ENCODE peak calls at places on chromosomes 6 and 20, in eight cellular contexts. U is left lung, C is IMR-90, S is AG04450, O is NB4, B is pancreas, H is cardiac fibroblast, K is upper lobe of right lung. P is an unnamed sample.

GRCh38 chr6:37004044-37004984 is 1.1 kb upstream of the FGD2 start:
- DNase-seq in U (no peak), C (no peak), S (no peak), O (peak; percentile 32), B (no peak), H (no peak), K (no peak), P (no peak)

GRCh38 chr6:157380458-157380778 is 572 bp upstream of the ZDHHC14 start:
- DNase-seq in U (no peak), C (no peak), S (no peak), O (no peak), B (no peak), H (no peak), K (no peak), P (no peak)

GRCh38 chr6:63757826-63758225 is 122.2 kb downstream of the PHF3 start:
- DNase-seq in U (no peak), C (no peak), S (no peak), O (no peak), B (no peak), H (no peak), K (no peak), P (no peak)

GRCh38 chr6:152117156-152118129 is 310.0 kb downstream of the ESR1 start:
- DNase-seq in U (no peak), C (no peak), S (no peak), O (no peak), B (no peak), H (no peak), K (no peak), P (no peak)

GRCh38 chr6:31558631-31559500 is 11.5 kb downstream of the NFKBIL1 start:
- DNase-seq in U (peak; percentile 68), C (no peak), S (no peak), O (peak; percentile 100), B (no peak), H (peak; percentile 58), K (peak; percentile 74), P (peak; percentile 44)

GRCh38 chr6:131038612-131039344 is 24.3 kb downstream of the EPB41L2 start:
- DNase-seq in U (no peak), C (peak; percentile 71), S (no peak), O (no peak), B (no peak), H (peak; percentile 71), K (no peak), P (peak; percentile 74)

GRCh38 chr20:51738877-51739447 is 29.2 kb downstream of the ATP9A start:
- DNase-seq in U (no peak), C (no peak), S (no peak), O (no peak), B (no peak), H (no peak), K (no peak), P (no peak)

GRCh38 chr6:132937466-132937906 is 123.1 kb downstream of the RPS12 start:
- DNase-seq in U (no peak), C (peak; percentile 44), S (no peak), O (peak; percentile 52), B (peak; percentile 67), H (peak; percentile 45), K (no peak), P (peak; percentile 63)

GRCh38 chr6:117317261-117317660 is 51.9 kb downstream of the VGLL2 start:
- DNase-seq in U (no peak), C (peak; percentile 6), S (no peak), O (peak; percentile 32), B (no peak), H (peak; percentile 30), K (no peak), P (peak; percentile 32)

GRCh38 chr20:32685541-32686529 is 12.1 kb upstream of the C20orf203 start:
- DNase-seq in U (peak; percentile 55), C (peak; percentile 93), S (peak; percentile 81), O (peak; percentile 98), B (no peak), H (peak; percentile 95), K (no peak), P (peak; percentile 94)

GRCh38 chr6:4889701-4890100 is 113.5 kb downstream of the CDYL start:
- DNase-seq in U (no peak), C (no peak), S (no peak), O (peak; percentile 99), B (no peak), H (no peak), K (no peak), P (no peak)

GRCh38 chr20:58841539-58842264 is 9.0 kb downstream of the GNAS-AS1 start:
- DNase-seq in U (no peak), C (no peak), S (no peak), O (no peak), B (no peak), H (peak; percentile 2), K (no peak), P (no peak)

GRCh38 chr6:155377061-155377460 is 62.8 kb upstream of the TFB1M start:
- DNase-seq in U (no peak), C (peak; percentile 96), S (peak; percentile 77), O (no peak), B (no peak), H (peak; percentile 94), K (no peak), P (peak; percentile 88)

GRCh38 chr20:34334654-34335407 is 28.2 kb upstream of the ITCH start:
- DNase-seq in U (no peak), C (no peak), S (no peak), O (no peak), B (no peak), H (no peak), K (no peak), P (no peak)

GRCh38 chr6:97712751-97713150 is 429.7 kb upstream of the MMS22L start:
- DNase-seq in U (no peak), C (no peak), S (no peak), O (no peak), B (no peak), H (no peak), K (no peak), P (no peak)

GRCh38 chr20:36591854-36592641 is 13.5 kb upstream of the RAB5IF start:
- DNase-seq in U (no peak), C (peak; percentile 51), S (no peak), O (no peak), B (no peak), H (no peak), K (no peak), P (peak; percentile 64)

GRCh38 chr20:5448449-5449118 is 131.8 kb upstream of the PROKR2 start:
- DNase-seq in U (no peak), C (peak; percentile 28), S (peak; percentile 2), O (peak; percentile 55), B (no peak), H (peak; percentile 62), K (no peak), P (peak; percentile 52)

GRCh38 chr20:42985628-42986027 is 204.1 kb downstream of the PTPRT start:
- DNase-seq in U (no peak), C (no peak), S (no peak), O (no peak), B (no peak), H (no peak), K (no peak), P (no peak)

GRCh38 chr20:38435555-38435939 is 419 bp upstream of the SNHG17 start:
- DNase-seq in U (no peak), C (peak; percentile 75), S (no peak), O (no peak), B (no peak), H (peak; percentile 94), K (no peak), P (peak; percentile 70)

GRCh38 chr6:125213936-125214335 is 60.4 kb downstream of the TPD52L1 start:
- DNase-seq in U (no peak), C (no peak), S (no peak), O (no peak), B (no peak), H (no peak), K (no peak), P (no peak)

GRCh38 chr6:106527979-106528378 is 101.3 kb downstream of the RTN4IP1 start:
- DNase-seq in U (no peak), C (peak; percentile 98), S (peak; percentile 84), O (no peak), B (no peak), H (peak; percentile 96), K (no peak), P (peak; percentile 94)
- H3K4me3 ChIP-seq in U (no peak overlapping the region), C (no peak overlapping the region), S (no peak overlapping the region), O (no peak overlapping the region), B (no peak overlapping the region), H (no peak overlapping the region), K (no peak overlapping the region), P (peak overlapping the region; percentile 24)

DNA sequence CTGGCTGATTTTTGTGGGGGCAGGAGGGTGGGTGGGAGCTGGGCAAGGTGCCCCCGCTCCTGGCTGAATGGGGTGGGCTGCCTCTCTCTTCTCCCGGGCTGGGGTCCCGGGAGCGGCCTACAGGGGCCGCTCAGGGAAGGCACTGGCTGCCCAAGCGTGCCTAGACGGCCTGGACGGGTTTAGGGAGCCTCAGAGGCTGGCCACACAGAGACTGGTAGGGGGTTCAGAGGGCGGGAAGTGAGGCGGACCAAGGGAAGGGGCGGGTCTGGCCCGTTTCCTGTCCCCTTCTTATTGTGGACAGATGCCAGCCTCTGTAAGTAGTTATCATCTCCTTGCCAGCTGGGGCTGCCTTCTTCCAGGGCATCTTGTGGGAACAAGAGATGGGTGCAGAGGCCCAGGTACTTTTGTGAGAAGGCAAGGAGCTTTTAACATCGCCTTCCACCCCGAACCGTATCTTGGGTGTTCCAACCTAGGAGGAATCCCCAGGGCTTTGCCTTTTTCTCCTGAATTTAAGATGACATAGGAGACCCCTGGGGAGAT is 437 bp downstream of the CD40 start:
- DNase-seq in U (no peak), C (no peak), S (no peak), O (no peak), B (peak; percentile 62), H (no peak), K (peak; percentile 71), P (no peak)
- H3K4me3 ChIP-seq in U (peak overlapping the region; percentile 48), C (peak overlapping the region; percentile 24), S (no peak overlapping the region), O (no peak overlapping the region), B (peak overlapping the region; percentile 37), H (peak overlapping the region; percentile 49), K (peak overlapping the region; percentile 67), P (peak overlapping the region; percentile 72)

GRCh38 chr6:14814016-14814415 is 431.9 kb upstream of the JARID2 start:
- DNase-seq in U (no peak), C (no peak), S (no peak), O (no peak), B (no peak), H (no peak), K (no peak), P (no peak)
- H3K4me3 ChIP-seq in U (no peak overlapping the region), C (no peak overlapping the region), S (no peak overlapping the region), O (no peak overlapping the region), B (no peak overlapping the region), H (no peak overlapping the region), K (no peak overlapping the region), P (no peak overlapping the region)

GRCh38 chr6:86793649-86794048 is 143.7 kb upstream of the HTR1E start:
- DNase-seq in U (no peak), C (no peak), S (no peak), O (no peak), B (no peak), H (no peak), K (no peak), P (no peak)

DNA sequence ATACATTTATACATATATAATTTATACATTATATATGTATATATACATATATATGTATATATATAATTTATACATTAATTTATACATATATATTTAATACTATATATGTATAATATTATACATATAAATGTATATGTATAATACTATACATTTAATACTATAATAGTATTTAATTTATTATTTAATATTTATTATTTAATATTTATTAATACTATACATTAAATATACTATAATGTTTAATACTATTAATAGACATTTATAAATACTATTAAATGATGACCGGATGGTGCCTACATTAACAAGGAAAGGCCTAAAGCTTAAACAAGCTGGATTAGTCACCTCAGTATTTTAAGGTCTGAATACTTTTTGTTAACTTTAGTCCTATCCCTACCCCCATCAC is 145.9 kb upstream of the HTR1E start:
- DNase-seq in U (no peak), C (no peak), S (no peak), O (no peak), B (no peak), H (no peak), K (no peak), P (no peak)
- H3K4me3 ChIP-seq in U (no peak overlapping the region), C (no peak overlapping the region), S (no peak overlapping the region), O (no peak overlapping the region), B (no peak overlapping the region), H (no peak overlapping the region), K (no peak overlapping the region), P (no peak overlapping the region)